ENCODE peak calls at places on chromosomes 16 and 17, in eight cellular contexts. T is stimulated activated CD8-positive, alpha-beta memory T cell treated with anti-CD3 and anti-CD28 coated beads, Interleukin-15, amount 100 ng/mL, for 24 hours; R is right cardiac atrium; I is NCI-H1105; H is stimulated activated CD4-positive, alpha-beta T cell treated with anti-CD3 and anti-CD28 coated beads, Interleukin-4, amount 100 ng/mL, for 48 hours; N is skeletal muscle cell; W is fibroblast of mammary gland; M is Right ventricle myocardium inferior. O is an unnamed sample.

GRCh38 chr17:17819561-17819995 is 17.2 kb downstream of the SREBF1 start:
- DNase-seq in H (peak), N (peak), W (peak), M (no peak), R (peak), T (no peak), I (no peak), O (no peak)

GRCh38 chr17:2264023-2264860 is 39.3 kb downstream of the SMG6 start:
- DNase-seq in N (peak), W (peak), R (no peak), H (no peak), T (no peak), I (peak), M (no peak), O (no peak)

GRCh38 chr16:22220076-22220453 is 14.0 kb downstream of the EEF2K start:
- DNase-seq in H (no peak), N (no peak), I (no peak), W (peak), R (peak), M (peak), T (no peak), O (no peak)

GRCh38 chr17:13154403-13154802 is 136.6 kb upstream of the ELAC2 start:
- DNase-seq in H (no peak), R (no peak), I (no peak), M (no peak), T (no peak), N (no peak), W (no peak), O (no peak)

GRCh38 chr16:27839419-27839818 is 224.1 kb downstream of the GSG1L start:
- DNase-seq in W (no peak), N (no peak), R (no peak), M (no peak), H (no peak), T (no peak), I (no peak), O (no peak)

GRCh38 chr17:45370949-45371413 is 54.2 kb upstream of the MAP3K14 start:
- DNase-seq in I (no peak), W (no peak), N (no peak), H (no peak), M (no peak), R (no peak), T (no peak), O (no peak)

GRCh38 chr17:67439269-67439668 is 62.2 kb downstream of the PITPNC1 start:
- DNase-seq in R (no peak), N (no peak), I (no peak), H (no peak), M (no peak), T (no peak), W (no peak), O (no peak)

GRCh38 chr16:75263963-75264445 is 12.6 kb upstream of the BCAR1 start:
- DNase-seq in W (peak), N (no peak), H (no peak), R (peak), M (no peak), T (no peak), I (no peak), O (no peak)

GRCh38 chr16:51152691-51153261 is 1.7 kb upstream of the SALL1 start:
- DNase-seq in T (no peak), M (peak), H (no peak), W (peak), R (peak), I (no peak), N (no peak), O (no peak)

GRCh38 chr16:85387171-85387507 is 226.0 kb upstream of the GSE1 start:
- DNase-seq in T (no peak), W (no peak), M (peak), I (no peak), N (no peak), H (no peak), R (peak), O (no peak)

GRCh38 chr16:83989300-83989699 is 21.3 kb downstream of the NECAB2 start:
- DNase-seq in T (no peak), I (peak), N (no peak), W (no peak), R (peak), H (no peak), M (no peak), O (no peak)

GRCh38 chr17:27381007-27381501 is 75.2 kb upstream of the KSR1 start:
- DNase-seq in T (peak), N (no peak), I (peak), H (peak), M (peak), R (peak), W (peak), O (no peak)

GRCh38 chr16:30953511-30954124 is 3.9 kb upstream of the SETD1A start:
- DNase-seq in M (no peak), T (no peak), H (peak), N (no peak), I (peak), W (peak), R (peak), O (no peak)

GRCh38 chr17:51912939-51913338 is 245.6 kb downstream of the CA10 start:
- DNase-seq in N (no peak), R (no peak), H (no peak), M (no peak), I (no peak), W (no peak), T (no peak), O (no peak)

GRCh38 chr17:41049110-41049509 is 2.0 kb upstream of the KRTAP2-1 start:
- DNase-seq in W (peak), R (no peak), N (no peak), M (no peak), I (no peak), T (no peak), H (no peak), O (no peak)

GRCh38 chr17:742147-742793 is 9.8 kb downstream of the GEMIN4 start:
- DNase-seq in N (no peak), I (no peak), M (no peak), R (no peak), H (no peak), W (no peak), T (no peak), O (no peak)

GRCh38 chr17:62059394-62059793 is 5.7 kb downstream of the MED13 start:
- DNase-seq in H (no peak), T (no peak), I (no peak), M (no peak), W (no peak), N (no peak), R (no peak), O (no peak)

GRCh38 chr16:1299012-1299867 is 10.2 kb upstream of the UBE2I start:
- DNase-seq in R (peak), M (no peak), I (no peak), T (no peak), H (no peak), N (no peak), W (no peak), O (no peak)

GRCh38 chr17:27430882-27431491 is 25.3 kb upstream of the KSR1 start:
- DNase-seq in W (peak), H (no peak), T (no peak), I (no peak), N (no peak), M (no peak), R (no peak), O (no peak)

GRCh38 chr17:31394544-31394943 is 3.1 kb downstream of the RAB11FIP4 start:
- DNase-seq in N (peak), I (no peak), R (peak), T (no peak), W (peak), M (no peak), H (peak), O (no peak)

GRCh38 chr17:50893183-50893993 is 27.2 kb upstream of the TOB1 start:
- DNase-seq in I (no peak), M (no peak), N (no peak), R (peak), H (no peak), T (no peak), W (peak), O (no peak)

GRCh38 chr17:13346996-13347762 is 254.6 kb downstream of the HS3ST3A1 start:
- DNase-seq in M (no peak), I (no peak), R (no peak), H (no peak), W (peak), N (peak), T (no peak), O (peak)

GRCh38 chr17:78484300-78485159 is 92.7 kb downstream of the DNAH17 start:
- DNase-seq in I (no peak), T (peak), W (no peak), R (no peak), M (no peak), N (no peak), H (peak), O (no peak)

GRCh38 chr17:7557825-7558543 is 566 bp upstream of the TNFSF13 start:
- DNase-seq in I (peak), N (no peak), M (peak), W (peak), R (peak), H (no peak), T (no peak), O (no peak)